ENCODE peak calls at places on chromosomes 16 and 17, in six cellular contexts. B is HT1080, X is RWPE1, C is pancreas, O is EL, T is nephron progenitor cell. W is an unnamed sample.

GRCh38 chr17:74646231-74646630 is 22.7 kb upstream of the CD300E start:
- DNase-seq in B (peak; percentile 50), X (peak; percentile 44), C (no peak), O (peak; percentile 8), T (no peak), W (no peak)

GRCh38 chr17:45073414-45074070 is 12.4 kb downstream of the NMT1 start:
- DNase-seq in B (no peak), X (no peak), C (no peak), O (peak; percentile 69), T (no peak), W (no peak)

GRCh38 chr17:77266213-77266612 is 125.4 kb downstream of the SEC14L1 start:
- DNase-seq in B (no peak), X (no peak), C (no peak), O (no peak), T (no peak), W (no peak)

GRCh38 chr16:4944333-4945281 is 7.7 kb upstream of the PPL start:
- DNase-seq in B (peak; percentile 99), X (peak; percentile 96), C (peak; percentile 92), O (peak; percentile 98), T (no peak), W (peak; percentile 90)

GRCh38 chr17:73351764-73352163 is 40.0 kb upstream of the CDC42EP4 start:
- DNase-seq in B (no peak), X (no peak), C (no peak), O (no peak), T (no peak), W (no peak)

GRCh38 chr17:64005734-64006167 is 7.6 kb downstream of the PRR29 start:
- DNase-seq in B (no peak), X (no peak), C (peak; percentile 18), O (peak; percentile 28), T (no peak), W (peak; percentile 80)

GRCh38 chr16:80935691-80936090 is 71.0 kb downstream of the CMC2 start:
- DNase-seq in B (no peak), X (no peak), C (no peak), O (no peak), T (no peak), W (no peak)

GRCh38 chr17:81429353-81429774 is 34.1 kb downstream of the BAHCC1 start:
- DNase-seq in B (peak; percentile 65), X (peak; percentile 73), C (peak; percentile 81), O (peak; percentile 78), T (no peak), W (peak; percentile 69)

GRCh38 chr17:80992077-80992947 is 671 bp downstream of the CHMP6 start:
- DNase-seq in B (no peak), X (no peak), C (no peak), O (no peak), T (peak; percentile 58), W (peak; percentile 84)

GRCh38 chr17:66426397-66427033 is 124.1 kb downstream of the PRKCA start:
- DNase-seq in B (peak; percentile 16), X (no peak), C (no peak), O (peak; percentile 41), T (no peak), W (no peak)

GRCh38 chr17:57464191-57464864 is 208.0 kb downstream of the MSI2 start:
- DNase-seq in B (no peak), X (no peak), C (no peak), O (no peak), T (no peak), W (no peak)

GRCh38 chr17:42674755-42675347 is 1.9 kb downstream of the PLEKHH3 start:
- DNase-seq in B (no peak), X (no peak), C (peak; percentile 80), O (no peak), T (no peak), W (no peak)

GRCh38 chr16:83515395-83515794 is 292.4 kb upstream of the HSBP1 start:
- DNase-seq in B (no peak), X (no peak), C (no peak), O (no peak), T (no peak), W (no peak)

GRCh38 chr17:76104140-76104895 is 731 bp upstream of the EXOC7 start:
- DNase-seq in B (no peak), X (no peak), C (no peak), O (no peak), T (no peak), W (no peak)

GRCh38 chr17:58317421-58318064 is 11.1 kb downstream of the TSPOAP1 start:
- DNase-seq in B (peak; percentile 94), X (peak; percentile 75), C (peak; percentile 24), O (peak; percentile 85), T (peak; percentile 47), W (no peak)

GRCh38 chr16:4496305-4496704 is 20.1 kb downstream of the HMOX2 start:
- DNase-seq in B (peak; percentile 71), X (peak; percentile 26), C (no peak), O (peak; percentile 79), T (no peak), W (no peak)

GRCh38 chr16:58377932-58378331 is 14.3 kb upstream of the GINS3 start:
- DNase-seq in B (no peak), X (no peak), C (no peak), O (peak; percentile 38), T (no peak), W (no peak)

GRCh38 chr16:67530013-67530939 is 1.6 kb downstream of the RIPOR1 start:
- DNase-seq in B (peak; percentile 74), X (no peak), C (peak; percentile 76), O (peak; percentile 82), T (peak; percentile 68), W (peak; percentile 82)

GRCh38 chr17:3531266-3532101 is 26.1 kb downstream of the TRPV3 start:
- DNase-seq in B (no peak), X (no peak), C (no peak), O (no peak), T (no peak), W (no peak)

GRCh38 chr17:19727466-19728113 is 11.2 kb upstream of the SLC47A2 start:
- DNase-seq in B (no peak), X (no peak), C (peak; percentile 53), O (peak; percentile 11), T (no peak), W (peak; percentile 35)

GRCh38 chr16:66606000-66606751 is 1.7 kb downstream of the CMTM3 start:
- DNase-seq in B (no peak), X (no peak), C (no peak), O (peak; percentile 25), T (no peak), W (no peak)

GRCh38 chr16:30927789-30928378 is 4.5 kb downstream of the FBXL19 start:
- DNase-seq in B (peak; percentile 68), X (no peak), C (peak; percentile 55), O (no peak), T (peak; percentile 73), W (peak; percentile 35)

GRCh38 chr16:86664518-86665318 is 86.4 kb downstream of the FOXL1 start:
- DNase-seq in B (peak; percentile 99), X (peak; percentile 86), C (no peak), O (peak; percentile 99), T (no peak), W (no peak)

GRCh38 chr16:3180445-3180878 is 7.5 kb upstream of the OR1F1 start:
- DNase-seq in B (peak; percentile 79), X (no peak), C (no peak), O (peak; percentile 52), T (no peak), W (no peak)

GRCh38 chr17:41492771-41493170 is 3.1 kb upstream of the KRT36 start:
- DNase-seq in B (peak; percentile 21), X (no peak), C (peak; percentile 33), O (peak; percentile 36), T (no peak), W (no peak)

GRCh38 chr16:64791756-64792155 is 330.1 kb downstream of the CDH11 start:
- DNase-seq in B (no peak), X (no peak), C (no peak), O (no peak), T (no peak), W (no peak)

GRCh38 chr17:17350491-17351355 is 47.5 kb downstream of the NT5M start:
- DNase-seq in B (peak; percentile 18), X (peak; percentile 31), C (no peak), O (peak; percentile 58), T (no peak), W (no peak)

GRCh38 chr17:78789663-78790181 is 7.6 kb upstream of the CYTH1 start:
- DNase-seq in B (no peak), X (no peak), C (peak; percentile 80), O (peak; percentile 59), T (no peak), W (peak; percentile 80)

GRCh38 chr17:81837641-81838040 is 2.8 kb upstream of the PPP1R27 start:
- DNase-seq in B (no peak), X (no peak), C (no peak), O (peak; percentile 48), T (no peak), W (no peak)

GRCh38 chr17:31568140-31568938 is 176.9 kb downstream of the RAB11FIP4 start:
- DNase-seq in B (no peak), X (no peak), C (no peak), O (no peak), T (no peak), W (no peak)

GRCh38 chr16:75247249-75247648 is 4.2 kb downstream of the BCAR1 start:
- DNase-seq in B (no peak), X (no peak), C (no peak), O (no peak), T (no peak), W (no peak)